ENCODE peak calls at places on chromosome 14, in five cellular contexts. B, H, U, R and Z are unnamed samples.

GRCh38 chr14:78975734-78976133 is 805.6 kb downstream of the NRXN3 start:
- DNase-seq in R (no peak), H (no peak), U (no peak), B (no peak), Z (no peak)

GRCh38 chr14:95248422-95248821 is 71.3 kb downstream of the CLMN start:
- DNase-seq in U (no peak), R (no peak), H (no peak), B (no peak), Z (no peak)

GRCh38 chr14:83548061-83548839 is 1981.7 kb upstream of the FLRT2 start:
- DNase-seq in H (no peak), B (no peak), U (no peak), R (peak), Z (no peak)

GRCh38 chr14:102371361-102371760 is 8.6 kb downstream of the TECPR2 start:
- DNase-seq in H (no peak), R (no peak), B (no peak), U (no peak), Z (no peak)

GRCh38 chr14:73463411-73463810 is 5.1 kb upstream of the NUMB start:
- DNase-seq in B (no peak), H (peak), U (no peak), R (peak), Z (peak)

GRCh38 chr14:23569443-23570151 is 2.0 kb upstream of the AP1G2 start:
- DNase-seq in B (no peak), R (no peak), H (no peak), U (peak), Z (peak)

GRCh38 chr14:102775855-102776760 is 1.1 kb upstream of the TRAF3 start:
- DNase-seq in B (peak), R (peak), U (no peak), H (no peak), Z (no peak)

GRCh38 chr14:58048219-58048618 is 103.8 kb downstream of the ARMH4 start:
- DNase-seq in U (no peak), B (no peak), R (no peak), H (no peak), Z (no peak)

GRCh38 chr14:28778718-28779117 is 12.1 kb downstream of the FOXG1 start:
- DNase-seq in H (no peak), B (no peak), U (no peak), R (no peak), Z (no peak)

GRCh38 chr14:19930617-19931016 is at the start of gene OR4K1:
- DNase-seq in U (no peak), R (no peak), H (no peak), B (no peak), Z (no peak)

GRCh38 chr14:29527286-29527685 is 400.4 kb downstream of the PRKD1 start:
- DNase-seq in U (no peak), B (no peak), R (no peak), H (no peak), Z (no peak)

GRCh38 chr14:75944607-75945241 is 37.1 kb downstream of the TGFB3 start:
- DNase-seq in U (no peak), B (no peak), R (no peak), H (no peak), Z (no peak)

GRCh38 chr14:72590577-72590976 is 303.3 kb downstream of the DPF3 start:
- DNase-seq in U (no peak), H (no peak), B (no peak), R (no peak), Z (no peak)

GRCh38 chr14:99120147-99121026 is 151.6 kb downstream of the BCL11B start:
- DNase-seq in R (no peak), U (no peak), B (no peak), H (no peak), Z (no peak)

GRCh38 chr14:91218041-91218440 is 26.5 kb downstream of the GPR68 start:
- DNase-seq in R (no peak), H (no peak), U (no peak), B (no peak), Z (no peak)

GRCh38 chr14:86003998-86004397 is 474.1 kb downstream of the FLRT2 start:
- DNase-seq in B (no peak), U (no peak), R (peak), H (no peak), Z (no peak)

GRCh38 chr14:104821229-104821945 is 20.5 kb downstream of the ZBTB42 start:
- DNase-seq in H (no peak), R (no peak), U (no peak), B (no peak), Z (no peak)

GRCh38 chr14:99137001-99137700 is 134.8 kb downstream of the BCL11B start:
- DNase-seq in R (no peak), U (peak), H (no peak), B (no peak), Z (no peak)

GRCh38 chr14:71418591-71419245 is 511.5 kb downstream of the PCNX1 start:
- DNase-seq in U (no peak), R (no peak), B (no peak), H (no peak), Z (no peak)

GRCh38 chr14:104109121-104109541 is 23.6 kb downstream of the ASPG start:
- DNase-seq in R (no peak), U (no peak), H (no peak), B (peak), Z (no peak)

GRCh38 chr14:90204516-90204915 is 51.8 kb upstream of the PSMC1 start:
- DNase-seq in U (no peak), B (no peak), R (no peak), H (no peak), Z (no peak)

GRCh38 chr14:53964249-53964648 is 7.6 kb upstream of the BMP4 start:
- DNase-seq in B (no peak), U (no peak), H (no peak), R (peak), Z (no peak)

GRCh38 chr14:94344389-94344788 is 21.3 kb upstream of the SERPINA6 start:
- DNase-seq in H (no peak), U (no peak), R (no peak), B (no peak), Z (no peak)

GRCh38 chr14:35292770-35293561 is 784 bp downstream of the PSMA6 start:
- DNase-seq in U (no peak), R (no peak), H (no peak), B (no peak), Z (no peak)

GRCh38 chr14:106010783-106011182 is 484.4 kb downstream of the TMEM121 start:
- DNase-seq in U (no peak), B (no peak), R (no peak), H (no peak), Z (no peak)

GRCh38 chr14:81285250-81285649 is 64.5 kb upstream of the GTF2A1 start:
- DNase-seq in H (no peak), R (no peak), U (no peak), B (no peak), Z (no peak)

GRCh38 chr14:52399886-52400599 is 85.9 kb downstream of the PTGER2 start:
- DNase-seq in R (no peak), U (no peak), H (no peak), B (no peak), Z (no peak)

GRCh38 chr14:103172921-103173320 is 49.7 kb downstream of the TNFAIP2 start:
- DNase-seq in H (no peak), B (no peak), U (no peak), R (no peak), Z (no peak)

GRCh38 chr14:55721353-55721752 is 141.3 kb downstream of the KTN1 start:
- DNase-seq in H (no peak), U (no peak), B (no peak), R (peak), Z (peak)

GRCh38 chr14:106789318-106789717 is 1262.9 kb downstream of the TMEM121 start:
- DNase-seq in R (no peak), H (no peak), U (no peak), B (no peak), Z (no peak)

GRCh38 chr14:106417224-106418049 is 891.1 kb downstream of the TMEM121 start:
- DNase-seq in U (no peak), B (peak), H (peak), R (no peak), Z (no peak)

GRCh38 chr14:60184597-60185555 is 19.7 kb upstream of the DHRS7 start:
- DNase-seq in U (no peak), R (no peak), B (no peak), H (no peak), Z (no peak)

GRCh38 chr14:103514596-103515421 is 7.8 kb downstream of the CKB start:
- DNase-seq in U (no peak), R (no peak), H (peak), B (peak), Z (no peak)

GRCh38 chr14:41130274-41130673 is 476.4 kb upstream of the LRFN5 start:
- DNase-seq in H (no peak), U (no peak), R (no peak), B (no peak), Z (no peak)

GRCh38 chr14:26401170-26401968 is 196.5 kb downstream of the NOVA1 start:
- DNase-seq in R (no peak), U (no peak), H (no peak), B (no peak), Z (no peak)

GRCh38 chr14:36822671-36823070 is 161.0 kb downstream of the PAX9 start:
- DNase-seq in B (no peak), H (no peak), R (no peak), U (no peak), Z (no peak)

GRCh38 chr14:36818212-36818611 is 156.6 kb downstream of the PAX9 start:
- DNase-seq in H (no peak), R (no peak), U (no peak), B (no peak), Z (no peak)

GRCh38 chr14:36820901-36821300 is 159.2 kb downstream of the PAX9 start:
- DNase-seq in H (no peak), B (no peak), U (no peak), R (no peak), Z (no peak)

GRCh38 chr14:36818794-36819384 is 157.2 kb downstream of the PAX9 start:
- DNase-seq in U (no peak), R (peak), H (no peak), B (no peak), Z (peak)

GRCh38 chr14:36820111-36820709 is 158.6 kb downstream of the PAX9 start:
- DNase-seq in B (no peak), H (no peak), R (no peak), U (no peak), Z (peak)
- H3K27ac ChIP-seq in B (no peak), H (no peak), R (no peak), U (no peak), Z (peak)

GRCh38 chr14:97948841-97949240 is 1151.7 kb downstream of the VRK1 start:
- DNase-seq in H (no peak), R (no peak), B (peak), U (no peak), Z (no peak)
- H3K27ac ChIP-seq in H (no peak), R (no peak), B (no peak), U (no peak), Z (no peak)

GRCh38 chr14:21558703-21559063 is 21.2 kb downstream of the OR10G3 start:
- DNase-seq in U (no peak), B (no peak), H (no peak), R (no peak), Z (no peak)

GRCh38 chr14:21553266-21553665 is 26.6 kb downstream of the OR10G3 start:
- DNase-seq in H (no peak), U (no peak), R (no peak), B (no peak), Z (no peak)

GRCh38 chr14:21557084-21557901 is 22.6 kb downstream of the OR10G3 start:
- DNase-seq in U (peak), H (peak), B (peak), R (peak), Z (peak)

GRCh38 chr14:21556378-21557083 is 23.3 kb downstream of the OR10G3 start:
- DNase-seq in B (no peak), R (no peak), H (no peak), U (no peak), Z (no peak)
- H3K27ac ChIP-seq in B (no peak), R (no peak), H (peak), U (no peak), Z (no peak)

DNA sequence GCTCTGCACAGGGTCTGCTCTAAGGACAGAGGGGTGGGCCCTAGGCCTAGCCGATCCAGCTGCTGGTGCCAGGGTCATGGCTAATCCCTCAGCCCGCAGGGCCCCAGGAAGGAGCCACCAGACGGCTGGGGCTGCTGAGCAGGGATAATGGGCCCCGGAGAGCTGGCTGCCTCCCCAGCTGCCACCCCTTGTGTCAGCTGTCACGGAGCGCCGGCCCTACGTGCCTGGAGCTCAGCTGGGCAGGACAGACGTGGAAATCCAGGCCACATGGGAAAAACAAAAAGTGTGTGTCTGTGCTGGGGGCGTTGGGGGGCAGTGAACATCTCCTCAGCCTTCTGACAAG is 36.2 kb downstream of the CHGA start:
- DNase-seq in H (no peak), B (peak), R (no peak), U (peak), Z (no peak)
- H3K27ac ChIP-seq in H (no peak), B (no peak), R (no peak), U (peak), Z (no peak)

GRCh38 chr14:64806202-64806861 is 73.4 kb downstream of the SPTB start:
- DNase-seq in B (no peak), R (peak), U (no peak), H (no peak), Z (peak)
- H3K27ac ChIP-seq in B (peak), R (peak), U (no peak), H (peak), Z (peak)

GRCh38 chr14:64760146-64760755 is 56.0 kb downstream of the PLEKHG3 start:
- DNase-seq in B (peak), R (peak), H (peak), U (peak), Z (no peak)

GRCh38 chr14:64760916-64761315 is 56.7 kb downstream of the PLEKHG3 start:
- DNase-seq in H (peak), R (no peak), U (no peak), B (no peak), Z (no peak)

GRCh38 chr14:64758711-64759554 is 54.7 kb downstream of the PLEKHG3 start:
- DNase-seq in H (peak), U (peak), B (peak), R (peak), Z (peak)

GRCh38 chr14:64758025-64758521 is 53.8 kb downstream of the PLEKHG3 start:
- DNase-seq in U (no peak), B (peak), R (peak), H (peak), Z (peak)

DNA sequence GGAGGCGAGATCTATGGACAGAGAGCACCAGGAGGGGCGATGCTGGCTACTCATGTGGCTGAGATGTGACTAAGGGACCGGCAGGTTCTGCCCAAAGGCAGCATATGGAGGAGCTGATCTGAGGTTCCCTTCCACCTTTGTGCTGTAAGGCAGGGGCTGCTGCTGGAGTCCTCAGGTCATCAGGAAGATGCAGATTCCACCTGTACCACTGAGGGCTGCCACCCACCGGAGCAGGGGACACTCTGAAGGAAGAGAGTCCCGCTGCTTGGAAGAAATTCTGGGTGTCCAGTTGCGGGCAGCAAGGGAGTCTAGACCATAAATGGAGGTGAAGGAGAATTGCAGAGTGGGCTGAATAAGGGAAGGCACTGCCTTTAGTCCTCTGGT is 55.3 kb downstream of the PLEKHG3 start:
- DNase-seq in H (peak), R (no peak), U (no peak), B (peak), Z (no peak)
- H3K27ac ChIP-seq in H (no peak), R (peak), U (no peak), B (peak), Z (peak)